ENCODE peak calls at places on chromosomes 7 and 10, in nine cellular contexts. O is DMS79, P is brain microvascular endothelial cell, Z is GM23248, I is pancreas, K is heart left ventricle, Q is NCI-H460, A is ureter, W is GM13976. N is an unnamed sample.

GRCh38 chr7:33905389-33906032 is at the start of gene BMPER:
- DNase-seq in W (peak; percentile 45), Z (peak; percentile 85), P (no peak), O (peak; percentile 20), K (peak; percentile 31), I (peak; percentile 20), Q (no peak), A (no peak), N (peak; percentile 13)

GRCh38 chr7:16982640-16983103 is 100.9 kb upstream of the AGR3 start:
- DNase-seq in Z (peak; percentile 72), K (no peak), P (peak; percentile 16), W (no peak), O (no peak), I (peak; percentile 22), A (no peak), Q (peak; percentile 53), N (peak; percentile 14)

GRCh38 chr10:77392851-77393250 is 244.8 kb downstream of the KCNMA1 start:
- DNase-seq in K (no peak), Z (peak; percentile 100), Q (peak; percentile 38), P (peak; percentile 93), W (no peak), I (no peak), O (no peak), A (no peak), N (no peak)

GRCh38 chr10:67119648-67120047 is 193.8 kb downstream of the LRRTM3 start:
- DNase-seq in W (no peak), A (no peak), P (peak; percentile 38), Z (no peak), K (no peak), I (no peak), Q (no peak), O (no peak), N (no peak)

GRCh38 chr10:114632869-114633715 is 25.0 kb downstream of the ABLIM1 start:
- DNase-seq in Q (peak; percentile 76), P (peak; percentile 89), K (peak; percentile 68), Z (peak; percentile 92), A (no peak), W (peak; percentile 52), O (no peak), I (no peak), N (no peak)

GRCh38 chr10:7312179-7312857 is 98.5 kb downstream of the SFMBT2 start:
- DNase-seq in P (no peak), K (no peak), O (no peak), I (no peak), Z (no peak), A (no peak), W (no peak), Q (no peak), N (no peak)

GRCh38 chr10:28587970-28588290 is 55.0 kb downstream of the WAC start:
- DNase-seq in K (no peak), Q (no peak), I (no peak), P (no peak), W (no peak), Z (peak; percentile 50), O (no peak), A (no peak), N (no peak)

GRCh38 chr10:80509403-80510161 is 28.1 kb upstream of the SH2D4B start:
- DNase-seq in K (peak; percentile 55), I (no peak), A (peak; percentile 41), Z (peak; percentile 44), W (no peak), Q (peak; percentile 68), O (no peak), P (peak; percentile 86), N (no peak)

GRCh38 chr10:54133201-54133600 is 667.8 kb downstream of the PCDH15 start:
- DNase-seq in I (no peak), Q (no peak), K (no peak), P (no peak), W (no peak), Z (no peak), A (no peak), O (no peak), N (no peak)

GRCh38 chr7:50792342-50793114 is 9.8 kb upstream of the GRB10 start:
- DNase-seq in Q (peak; percentile 22), I (peak; percentile 51), P (peak; percentile 51), A (no peak), Z (peak; percentile 69), O (no peak), W (no peak), K (no peak), N (peak; percentile 18)

GRCh38 chr10:102744374-102745051 is 765 bp downstream of the WBP1L start:
- DNase-seq in O (peak; percentile 73), A (peak; percentile 55), K (no peak), Q (no peak), I (peak; percentile 34), Z (peak; percentile 68), P (no peak), W (no peak), N (no peak)

GRCh38 chr7:6160191-6160623 is 112.2 kb downstream of the CYTH3 start:
- DNase-seq in I (no peak), K (peak; percentile 78), A (peak; percentile 66), P (peak; percentile 39), O (no peak), Z (peak; percentile 89), W (no peak), Q (peak; percentile 13), N (peak; percentile 44)

GRCh38 chr7:76333388-76334101 is 25.2 kb downstream of the YWHAG start:
- DNase-seq in P (no peak), O (no peak), K (peak; percentile 90), Z (no peak), I (no peak), A (no peak), Q (no peak), W (no peak), N (peak; percentile 33)

GRCh38 chr7:81645435-81645834 is 124.4 kb downstream of the HGF start:
- DNase-seq in W (no peak), Z (peak; percentile 10), O (no peak), Q (no peak), I (no peak), K (no peak), P (no peak), A (no peak), N (no peak)

GRCh38 chr10:71981868-71982230 is 17.7 kb downstream of the CHST3 start:
- DNase-seq in A (no peak), W (peak; percentile 10), Z (no peak), P (no peak), O (no peak), I (no peak), K (no peak), Q (no peak), N (no peak)

GRCh38 chr10:27998954-27999275 is at the start of gene ODAD2:
- DNase-seq in A (no peak), P (no peak), Q (no peak), K (no peak), O (no peak), Z (no peak), I (no peak), W (no peak), N (no peak)

GRCh38 chr10:11170993-11171416 is 153.3 kb downstream of the CELF2 start:
- DNase-seq in P (no peak), A (no peak), K (no peak), W (no peak), O (no peak), Q (no peak), Z (no peak), I (no peak), N (no peak)

GRCh38 chr7:110529175-110529574 is 561.8 kb upstream of the LRRN3 start:
- DNase-seq in P (no peak), I (no peak), W (no peak), Q (no peak), K (no peak), A (no peak), Z (no peak), O (no peak), N (no peak)

GRCh38 chr10:124296121-124296812 is 122.5 kb downstream of the OAT start:
- DNase-seq in I (no peak), Q (no peak), W (no peak), O (peak; percentile 57), P (no peak), A (no peak), K (no peak), Z (peak; percentile 22), N (no peak)

GRCh38 chr7:78261739-78262138 is 463.2 kb downstream of the PHTF2 start:
- DNase-seq in K (no peak), Z (no peak), P (no peak), O (no peak), W (no peak), Q (no peak), I (no peak), A (no peak), N (no peak)